ENCODE peak calls at places on chromosomes 6 and 20, in five cellular contexts. One of them, this sample, is unnamed.

GRCh38 chr20:5969348-5969935 is 19.0 kb downstream of the MCM8 start:
- DNase-seq in GDM1: no peak
- DNase-seq in stimulated activated CD8-positive, alpha-beta memory T cell treated with anti-CD3 and anti-CD28 coated beads, Interleukin-2, amount 100 ng/mL, for 48 hours: no peak
- DNase-seq in NCI-H1930: no peak
- DNase-seq in activated T-helper 1 cell treated with Interleukin-2 at 50 U/mL for 16 hours: no peak
- DNase-seq in this sample: no peak

GRCh38 chr6:67411036-67411435 is 1224.0 kb upstream of the ADGRB3 start:
- DNase-seq in NCI-H1930: no peak
- DNase-seq in activated T-helper 1 cell treated with Interleukin-2 at 50 U/mL for 16 hours: no peak
- DNase-seq in GDM1: no peak
- DNase-seq in stimulated activated CD8-positive, alpha-beta memory T cell treated with anti-CD3 and anti-CD28 coated beads, Interleukin-2, amount 100 ng/mL, for 48 hours: no peak
- DNase-seq in this sample: no peak

GRCh38 chr6:129882510-129883023 is 21.5 kb upstream of the TMEM244 start:
- DNase-seq in stimulated activated CD8-positive, alpha-beta memory T cell treated with anti-CD3 and anti-CD28 coated beads, Interleukin-2, amount 100 ng/mL, for 48 hours: no peak
- DNase-seq in activated T-helper 1 cell treated with Interleukin-2 at 50 U/mL for 16 hours: no peak
- DNase-seq in NCI-H1930: no peak
- DNase-seq in GDM1: no peak
- DNase-seq in this sample: no peak

GRCh38 chr20:47276856-47277541 is 79.5 kb downstream of the ZMYND8 start:
- DNase-seq in NCI-H1930: no peak
- DNase-seq in stimulated activated CD8-positive, alpha-beta memory T cell treated with anti-CD3 and anti-CD28 coated beads, Interleukin-2, amount 100 ng/mL, for 48 hours: no peak
- DNase-seq in GDM1: no peak
- DNase-seq in activated T-helper 1 cell treated with Interleukin-2 at 50 U/mL for 16 hours: no peak
- DNase-seq in this sample: no peak

GRCh38 chr6:140105857-140106256 is 731.4 kb upstream of the CITED2 start:
- DNase-seq in NCI-H1930: no peak
- DNase-seq in activated T-helper 1 cell treated with Interleukin-2 at 50 U/mL for 16 hours: no peak
- DNase-seq in stimulated activated CD8-positive, alpha-beta memory T cell treated with anti-CD3 and anti-CD28 coated beads, Interleukin-2, amount 100 ng/mL, for 48 hours: no peak
- DNase-seq in GDM1: no peak
- DNase-seq in this sample: no peak

GRCh38 chr6:108359901-108360882 is 65.3 kb downstream of the AFG1L start:
- DNase-seq in activated T-helper 1 cell treated with Interleukin-2 at 50 U/mL for 16 hours: no peak
- DNase-seq in GDM1: peak; percentile 39
- DNase-seq in stimulated activated CD8-positive, alpha-beta memory T cell treated with anti-CD3 and anti-CD28 coated beads, Interleukin-2, amount 100 ng/mL, for 48 hours: no peak
- DNase-seq in NCI-H1930: no peak
- DNase-seq in this sample: no peak

GRCh38 chr6:1283486-1283885 is 28.4 kb upstream of the FOXQ1 start:
- DNase-seq in activated T-helper 1 cell treated with Interleukin-2 at 50 U/mL for 16 hours: no peak
- DNase-seq in NCI-H1930: no peak
- DNase-seq in stimulated activated CD8-positive, alpha-beta memory T cell treated with anti-CD3 and anti-CD28 coated beads, Interleukin-2, amount 100 ng/mL, for 48 hours: no peak
- DNase-seq in GDM1: no peak
- DNase-seq in this sample: no peak

GRCh38 chr20:33947709-33948295 is 45.9 kb upstream of the RALY start:
- DNase-seq in GDM1: peak; percentile 31
- DNase-seq in stimulated activated CD8-positive, alpha-beta memory T cell treated with anti-CD3 and anti-CD28 coated beads, Interleukin-2, amount 100 ng/mL, for 48 hours: peak; percentile 11
- DNase-seq in NCI-H1930: peak; percentile 7
- DNase-seq in activated T-helper 1 cell treated with Interleukin-2 at 50 U/mL for 16 hours: no peak
- DNase-seq in this sample: no peak

GRCh38 chr6:26025047-26025893 is 62.0 kb upstream of the HFE start:
- DNase-seq in NCI-H1930: no peak
- DNase-seq in stimulated activated CD8-positive, alpha-beta memory T cell treated with anti-CD3 and anti-CD28 coated beads, Interleukin-2, amount 100 ng/mL, for 48 hours: no peak
- DNase-seq in activated T-helper 1 cell treated with Interleukin-2 at 50 U/mL for 16 hours: no peak
- DNase-seq in GDM1: no peak
- DNase-seq in this sample: no peak

GRCh38 chr6:6696867-6697531 is 108.5 kb downstream of the LY86 start:
- DNase-seq in activated T-helper 1 cell treated with Interleukin-2 at 50 U/mL for 16 hours: no peak
- DNase-seq in GDM1: peak; percentile 86
- DNase-seq in NCI-H1930: peak; percentile 21
- DNase-seq in stimulated activated CD8-positive, alpha-beta memory T cell treated with anti-CD3 and anti-CD28 coated beads, Interleukin-2, amount 100 ng/mL, for 48 hours: peak; percentile 33
- DNase-seq in this sample: no peak

GRCh38 chr6:135941275-135941674 is 89.8 kb downstream of the PDE7B start:
- DNase-seq in NCI-H1930: no peak
- DNase-seq in activated T-helper 1 cell treated with Interleukin-2 at 50 U/mL for 16 hours: no peak
- DNase-seq in GDM1: no peak
- DNase-seq in stimulated activated CD8-positive, alpha-beta memory T cell treated with anti-CD3 and anti-CD28 coated beads, Interleukin-2, amount 100 ng/mL, for 48 hours: no peak
- DNase-seq in this sample: no peak

GRCh38 chr6:44146685-44147084 is 11.9 kb upstream of the CAPN11 start:
- DNase-seq in stimulated activated CD8-positive, alpha-beta memory T cell treated with anti-CD3 and anti-CD28 coated beads, Interleukin-2, amount 100 ng/mL, for 48 hours: no peak
- DNase-seq in activated T-helper 1 cell treated with Interleukin-2 at 50 U/mL for 16 hours: no peak
- DNase-seq in GDM1: no peak
- DNase-seq in NCI-H1930: no peak
- DNase-seq in this sample: no peak

GRCh38 chr6:32685603-32686002 is 19.1 kb upstream of the HLA-DQB1 start:
- DNase-seq in activated T-helper 1 cell treated with Interleukin-2 at 50 U/mL for 16 hours: no peak
- DNase-seq in NCI-H1930: no peak
- DNase-seq in stimulated activated CD8-positive, alpha-beta memory T cell treated with anti-CD3 and anti-CD28 coated beads, Interleukin-2, amount 100 ng/mL, for 48 hours: no peak
- DNase-seq in GDM1: peak; percentile 47
- DNase-seq in this sample: no peak

GRCh38 chr6:1910621-1911407 is 301.1 kb downstream of the FOXC1 start:
- DNase-seq in activated T-helper 1 cell treated with Interleukin-2 at 50 U/mL for 16 hours: no peak
- DNase-seq in NCI-H1930: no peak
- DNase-seq in GDM1: no peak
- DNase-seq in stimulated activated CD8-positive, alpha-beta memory T cell treated with anti-CD3 and anti-CD28 coated beads, Interleukin-2, amount 100 ng/mL, for 48 hours: no peak
- DNase-seq in this sample: no peak

GRCh38 chr20:1328680-1329330 is at the start of gene SDCBP2:
- DNase-seq in NCI-H1930: no peak
- DNase-seq in GDM1: no peak
- DNase-seq in stimulated activated CD8-positive, alpha-beta memory T cell treated with anti-CD3 and anti-CD28 coated beads, Interleukin-2, amount 100 ng/mL, for 48 hours: no peak
- DNase-seq in activated T-helper 1 cell treated with Interleukin-2 at 50 U/mL for 16 hours: no peak
- DNase-seq in this sample: no peak

GRCh38 chr6:85574932-85575598 is 18.6 kb downstream of the SNX14 start:
- DNase-seq in NCI-H1930: no peak
- DNase-seq in GDM1: no peak
- DNase-seq in stimulated activated CD8-positive, alpha-beta memory T cell treated with anti-CD3 and anti-CD28 coated beads, Interleukin-2, amount 100 ng/mL, for 48 hours: no peak
- DNase-seq in activated T-helper 1 cell treated with Interleukin-2 at 50 U/mL for 16 hours: no peak
- DNase-seq in this sample: no peak

GRCh38 chr6:41100871-41101287 is 28.1 kb downstream of the NFYA start:
- DNase-seq in stimulated activated CD8-positive, alpha-beta memory T cell treated with anti-CD3 and anti-CD28 coated beads, Interleukin-2, amount 100 ng/mL, for 48 hours: no peak
- DNase-seq in GDM1: no peak
- DNase-seq in NCI-H1930: no peak
- DNase-seq in activated T-helper 1 cell treated with Interleukin-2 at 50 U/mL for 16 hours: no peak
- DNase-seq in this sample: no peak

GRCh38 chr6:151359486-151359885 is 31.9 kb downstream of the ZBTB2 start:
- DNase-seq in activated T-helper 1 cell treated with Interleukin-2 at 50 U/mL for 16 hours: no peak
- DNase-seq in stimulated activated CD8-positive, alpha-beta memory T cell treated with anti-CD3 and anti-CD28 coated beads, Interleukin-2, amount 100 ng/mL, for 48 hours: no peak
- DNase-seq in GDM1: no peak
- DNase-seq in NCI-H1930: no peak
- DNase-seq in this sample: no peak

GRCh38 chr6:72382602-72383529 is 239.0 kb upstream of the KCNQ5 start:
- DNase-seq in activated T-helper 1 cell treated with Interleukin-2 at 50 U/mL for 16 hours: no peak
- DNase-seq in NCI-H1930: no peak
- DNase-seq in GDM1: no peak
- DNase-seq in stimulated activated CD8-positive, alpha-beta memory T cell treated with anti-CD3 and anti-CD28 coated beads, Interleukin-2, amount 100 ng/mL, for 48 hours: no peak
- DNase-seq in this sample: no peak

GRCh38 chr6:130320908-130321307 is 44.9 kb upstream of the TMEM200A start:
- DNase-seq in stimulated activated CD8-positive, alpha-beta memory T cell treated with anti-CD3 and anti-CD28 coated beads, Interleukin-2, amount 100 ng/mL, for 48 hours: no peak
- DNase-seq in GDM1: no peak
- DNase-seq in NCI-H1930: no peak
- DNase-seq in activated T-helper 1 cell treated with Interleukin-2 at 50 U/mL for 16 hours: no peak
- DNase-seq in this sample: no peak

GRCh38 chr20:41052742-41053419 is 24.3 kb downstream of the TOP1 start:
- DNase-seq in activated T-helper 1 cell treated with Interleukin-2 at 50 U/mL for 16 hours: no peak
- DNase-seq in GDM1: no peak
- DNase-seq in stimulated activated CD8-positive, alpha-beta memory T cell treated with anti-CD3 and anti-CD28 coated beads, Interleukin-2, amount 100 ng/mL, for 48 hours: no peak
- DNase-seq in NCI-H1930: no peak
- DNase-seq in this sample: no peak

GRCh38 chr6:125888989-125889656 is 67.4 kb upstream of the HINT3 start:
- DNase-seq in stimulated activated CD8-positive, alpha-beta memory T cell treated with anti-CD3 and anti-CD28 coated beads, Interleukin-2, amount 100 ng/mL, for 48 hours: no peak
- DNase-seq in GDM1: no peak
- DNase-seq in NCI-H1930: no peak
- DNase-seq in activated T-helper 1 cell treated with Interleukin-2 at 50 U/mL for 16 hours: no peak
- DNase-seq in this sample: no peak

GRCh38 chr6:6886160-6886885 is 221.4 kb upstream of the RREB1 start:
- DNase-seq in activated T-helper 1 cell treated with Interleukin-2 at 50 U/mL for 16 hours: no peak
- DNase-seq in NCI-H1930: no peak
- DNase-seq in GDM1: no peak
- DNase-seq in stimulated activated CD8-positive, alpha-beta memory T cell treated with anti-CD3 and anti-CD28 coated beads, Interleukin-2, amount 100 ng/mL, for 48 hours: no peak
- DNase-seq in this sample: peak; percentile 3

GRCh38 chr6:148157841-148158240 is 184.8 kb upstream of the SASH1 start:
- DNase-seq in stimulated activated CD8-positive, alpha-beta memory T cell treated with anti-CD3 and anti-CD28 coated beads, Interleukin-2, amount 100 ng/mL, for 48 hours: no peak
- DNase-seq in activated T-helper 1 cell treated with Interleukin-2 at 50 U/mL for 16 hours: no peak
- DNase-seq in GDM1: no peak
- DNase-seq in NCI-H1930: no peak
- DNase-seq in this sample: no peak

GRCh38 chr6:158923801-158924498 is 76.1 kb downstream of the RSPH3 start:
- DNase-seq in NCI-H1930: no peak
- DNase-seq in GDM1: no peak
- DNase-seq in activated T-helper 1 cell treated with Interleukin-2 at 50 U/mL for 16 hours: no peak
- DNase-seq in stimulated activated CD8-positive, alpha-beta memory T cell treated with anti-CD3 and anti-CD28 coated beads, Interleukin-2, amount 100 ng/mL, for 48 hours: no peak
- DNase-seq in this sample: no peak

GRCh38 chr6:12608016-12608860 is 108.3 kb upstream of the PHACTR1 start:
- DNase-seq in activated T-helper 1 cell treated with Interleukin-2 at 50 U/mL for 16 hours: no peak
- DNase-seq in NCI-H1930: no peak
- DNase-seq in GDM1: no peak
- DNase-seq in stimulated activated CD8-positive, alpha-beta memory T cell treated with anti-CD3 and anti-CD28 coated beads, Interleukin-2, amount 100 ng/mL, for 48 hours: no peak
- DNase-seq in this sample: no peak

GRCh38 chr6:150694889-150695288 is 95.2 kb downstream of the PLEKHG1 start:
- DNase-seq in NCI-H1930: no peak
- DNase-seq in GDM1: no peak
- DNase-seq in stimulated activated CD8-positive, alpha-beta memory T cell treated with anti-CD3 and anti-CD28 coated beads, Interleukin-2, amount 100 ng/mL, for 48 hours: no peak
- DNase-seq in activated T-helper 1 cell treated with Interleukin-2 at 50 U/mL for 16 hours: no peak
- DNase-seq in this sample: no peak

GRCh38 chr20:32595143-32595542 is 10.0 kb upstream of the NOL4L start:
- DNase-seq in NCI-H1930: no peak
- DNase-seq in activated T-helper 1 cell treated with Interleukin-2 at 50 U/mL for 16 hours: no peak
- DNase-seq in stimulated activated CD8-positive, alpha-beta memory T cell treated with anti-CD3 and anti-CD28 coated beads, Interleukin-2, amount 100 ng/mL, for 48 hours: no peak
- DNase-seq in GDM1: no peak
- DNase-seq in this sample: no peak

GRCh38 chr6:104702126-104702841 is 157.4 kb downstream of the HACE1 start:
- DNase-seq in stimulated activated CD8-positive, alpha-beta memory T cell treated with anti-CD3 and anti-CD28 coated beads, Interleukin-2, amount 100 ng/mL, for 48 hours: no peak
- DNase-seq in NCI-H1930: no peak
- DNase-seq in GDM1: no peak
- DNase-seq in activated T-helper 1 cell treated with Interleukin-2 at 50 U/mL for 16 hours: no peak
- DNase-seq in this sample: no peak

GRCh38 chr6:142647436-142648389 is 297.3 kb downstream of the HIVEP2 start:
- DNase-seq in stimulated activated CD8-positive, alpha-beta memory T cell treated with anti-CD3 and anti-CD28 coated beads, Interleukin-2, amount 100 ng/mL, for 48 hours: no peak
- DNase-seq in GDM1: no peak
- DNase-seq in activated T-helper 1 cell treated with Interleukin-2 at 50 U/mL for 16 hours: no peak
- DNase-seq in NCI-H1930: no peak
- DNase-seq in this sample: no peak

GRCh38 chr6:43695078-43695966 is 7.7 kb upstream of the MRPS18A start:
- DNase-seq in stimulated activated CD8-positive, alpha-beta memory T cell treated with anti-CD3 and anti-CD28 coated beads, Interleukin-2, amount 100 ng/mL, for 48 hours: no peak
- DNase-seq in activated T-helper 1 cell treated with Interleukin-2 at 50 U/mL for 16 hours: no peak
- DNase-seq in NCI-H1930: no peak
- DNase-seq in GDM1: no peak
- DNase-seq in this sample: no peak

GRCh38 chr20:38418509-38419204 is 16.5 kb downstream of the SNHG17 start:
- DNase-seq in stimulated activated CD8-positive, alpha-beta memory T cell treated with anti-CD3 and anti-CD28 coated beads, Interleukin-2, amount 100 ng/mL, for 48 hours: no peak
- DNase-seq in activated T-helper 1 cell treated with Interleukin-2 at 50 U/mL for 16 hours: no peak
- DNase-seq in GDM1: no peak
- DNase-seq in NCI-H1930: no peak
- DNase-seq in this sample: no peak

GRCh38 chr6:16206595-16207037 is 31.8 kb upstream of the GMPR start:
- DNase-seq in activated T-helper 1 cell treated with Interleukin-2 at 50 U/mL for 16 hours: no peak
- DNase-seq in GDM1: peak; percentile 20
- DNase-seq in NCI-H1930: no peak
- DNase-seq in stimulated activated CD8-positive, alpha-beta memory T cell treated with anti-CD3 and anti-CD28 coated beads, Interleukin-2, amount 100 ng/mL, for 48 hours: no peak
- DNase-seq in this sample: peak; percentile 38

GRCh38 chr6:37304766-37305165 is 46.8 kb upstream of the TMEM217 start:
- DNase-seq in GDM1: no peak
- DNase-seq in NCI-H1930: no peak
- DNase-seq in activated T-helper 1 cell treated with Interleukin-2 at 50 U/mL for 16 hours: no peak
- DNase-seq in stimulated activated CD8-positive, alpha-beta memory T cell treated with anti-CD3 and anti-CD28 coated beads, Interleukin-2, amount 100 ng/mL, for 48 hours: no peak
- DNase-seq in this sample: no peak

GRCh38 chr6:110075406-110075805 is 97.3 kb downstream of the GPR6 start:
- DNase-seq in GDM1: no peak
- DNase-seq in activated T-helper 1 cell treated with Interleukin-2 at 50 U/mL for 16 hours: no peak
- DNase-seq in stimulated activated CD8-positive, alpha-beta memory T cell treated with anti-CD3 and anti-CD28 coated beads, Interleukin-2, amount 100 ng/mL, for 48 hours: no peak
- DNase-seq in NCI-H1930: no peak
- DNase-seq in this sample: no peak

GRCh38 chr6:31378062-31378720 is 21.2 kb upstream of the HLA-B start:
- DNase-seq in GDM1: no peak
- DNase-seq in stimulated activated CD8-positive, alpha-beta memory T cell treated with anti-CD3 and anti-CD28 coated beads, Interleukin-2, amount 100 ng/mL, for 48 hours: no peak
- DNase-seq in activated T-helper 1 cell treated with Interleukin-2 at 50 U/mL for 16 hours: no peak
- DNase-seq in NCI-H1930: no peak
- DNase-seq in this sample: no peak

GRCh38 chr20:17957505-17958325 is 10.9 kb downstream of the SNX5 start:
- DNase-seq in NCI-H1930: no peak
- DNase-seq in activated T-helper 1 cell treated with Interleukin-2 at 50 U/mL for 16 hours: no peak
- DNase-seq in GDM1: no peak
- DNase-seq in stimulated activated CD8-positive, alpha-beta memory T cell treated with anti-CD3 and anti-CD28 coated beads, Interleukin-2, amount 100 ng/mL, for 48 hours: no peak
- DNase-seq in this sample: no peak

GRCh38 chr6:6678185-6678671 is 89.7 kb downstream of the LY86 start:
- DNase-seq in stimulated activated CD8-positive, alpha-beta memory T cell treated with anti-CD3 and anti-CD28 coated beads, Interleukin-2, amount 100 ng/mL, for 48 hours: no peak
- DNase-seq in activated T-helper 1 cell treated with Interleukin-2 at 50 U/mL for 16 hours: no peak
- DNase-seq in GDM1: no peak
- DNase-seq in NCI-H1930: no peak
- DNase-seq in this sample: no peak

This sample was measured in C1 segment of cervical spinal cord.